ENCODE peak calls at places on chromosomes 3 and 15, in seven cellular contexts. N is NCI-H1105, S is amniotic epithelial cell, W is skeletal muscle cell, D is EL, F is M059J, Y is osteocyte. A is an unnamed sample.

GRCh38 chr15:57306944-57307411 is 69.3 kb upstream of the CGNL1 start:
- DNase-seq in N (no peak), S (no peak), W (no peak), D (no peak), F (no peak), Y (no peak), A (no peak)

GRCh38 chr3:32177702-32178198 is 60.7 kb upstream of the CMTM8 start:
- DNase-seq in N (no peak), S (peak), W (peak), D (peak), F (peak), Y (no peak), A (peak)

GRCh38 chr15:95442107-95442719 is 888.3 kb upstream of the NR2F2 start:
- DNase-seq in N (no peak), S (no peak), W (no peak), D (no peak), F (no peak), Y (no peak), A (no peak)

GRCh38 chr3:139935866-139936817 is 1.2 kb downstream of the CLSTN2 start:
- DNase-seq in N (peak), S (no peak), W (no peak), D (no peak), F (peak), Y (peak), A (no peak)

GRCh38 chr15:73945109-73945508 is 18.8 kb downstream of the LOXL1 start:
- DNase-seq in N (no peak), S (no peak), W (no peak), D (no peak), F (no peak), Y (no peak), A (no peak)

GRCh38 chr3:11638669-11639402 is 4.9 kb downstream of the VGLL4 start:
- DNase-seq in N (no peak), S (no peak), W (no peak), D (no peak), F (no peak), Y (no peak), A (no peak)

GRCh38 chr15:37900286-37901221 is 33.9 kb upstream of the TMCO5A start:
- DNase-seq in N (no peak), S (peak), W (peak), D (peak), F (peak), Y (no peak), A (no peak)

GRCh38 chr3:158103131-158103955 is 2.9 kb downstream of the SHOX2 start:
- DNase-seq in N (no peak), S (no peak), W (no peak), D (peak), F (peak), Y (no peak), A (no peak)

GRCh38 chr3:12557472-12558105 is 702 bp downstream of the MKRN2 start:
- DNase-seq in N (no peak), S (peak), W (no peak), D (peak), F (peak), Y (no peak), A (peak)

GRCh38 chr15:77871838-77872371 is 205.6 kb downstream of the TBC1D2B start:
- DNase-seq in N (no peak), S (no peak), W (no peak), D (no peak), F (no peak), Y (no peak), A (no peak)

GRCh38 chr3:21654241-21654640 is 96.8 kb downstream of the ZNF385D start:
- DNase-seq in N (no peak), S (peak), W (no peak), D (no peak), F (no peak), Y (no peak), A (no peak)

GRCh38 chr15:101091080-101092017 is 160.5 kb downstream of the CHSY1 start:
- DNase-seq in N (no peak), S (peak), W (peak), D (peak), F (peak), Y (no peak), A (no peak)

GRCh38 chr15:85706779-85707518 is 87.8 kb downstream of the KLHL25 start:
- DNase-seq in N (no peak), S (peak), W (peak), D (peak), F (no peak), Y (no peak), A (no peak)

GRCh38 chr15:31275331-31276262 is 51.0 kb upstream of the KLF13 start:
- DNase-seq in N (no peak), S (no peak), W (no peak), D (no peak), F (no peak), Y (peak), A (no peak)

GRCh38 chr3:99439892-99440291 is 198.5 kb upstream of the COL8A1 start:
- DNase-seq in N (no peak), S (peak), W (peak), D (no peak), F (peak), Y (no peak), A (no peak)

GRCh38 chr3:123584988-123585937 is at the start of gene HACD2:
- DNase-seq in N (peak), S (peak), W (peak), D (peak), F (peak), Y (peak), A (peak)

GRCh38 chr3:134308350-134308891 is 57.8 kb upstream of the RYK start:
- DNase-seq in N (peak), S (peak), W (peak), D (peak), F (peak), Y (peak), A (peak)

GRCh38 chr15:39511000-39511914 is 69.6 kb upstream of the THBS1 start:
- DNase-seq in N (no peak), S (peak), W (peak), D (peak), F (peak), Y (no peak), A (peak)

GRCh38 chr15:35665855-35666536 is 120.0 kb upstream of the DPH6 start:
- DNase-seq in N (no peak), S (no peak), W (no peak), D (no peak), F (no peak), Y (no peak), A (no peak)

GRCh38 chr3:44076221-44076829 is 165.4 kb upstream of the TOPAZ1 start:
- DNase-seq in N (peak), S (no peak), W (no peak), D (peak), F (peak), Y (peak), A (no peak)

GRCh38 chr15:93030430-93031102 is 58.4 kb downstream of the RGMA start:
- DNase-seq in N (no peak), S (peak), W (no peak), D (peak), F (peak), Y (peak), A (peak)

GRCh38 chr15:52496776-52497470 is 31.8 kb downstream of the MYO5A start:
- DNase-seq in N (no peak), S (no peak), W (peak), D (peak), F (peak), Y (no peak), A (peak)

GRCh38 chr15:31387483-31388118 is 61.0 kb downstream of the KLF13 start:
- DNase-seq in N (peak), S (peak), W (no peak), D (no peak), F (peak), Y (peak), A (no peak)

GRCh38 chr15:97861529-97861928 is 99.0 kb upstream of the ARRDC4 start:
- DNase-seq in N (no peak), S (no peak), W (no peak), D (no peak), F (no peak), Y (no peak), A (no peak)

GRCh38 chr15:23483821-23484299 is 36.8 kb upstream of the GOLGA6L2 start:
- DNase-seq in N (no peak), S (no peak), W (no peak), D (no peak), F (peak), Y (no peak), A (no peak)

GRCh38 chr3:9345041-9345440 is 17.8 kb upstream of the THUMPD3 start:
- DNase-seq in N (no peak), S (no peak), W (no peak), D (no peak), F (peak), Y (no peak), A (no peak)

GRCh38 chr3:79415351-79415750 is 352.4 kb downstream of the ROBO1 start:
- DNase-seq in N (no peak), S (no peak), W (no peak), D (no peak), F (peak), Y (no peak), A (no peak)

GRCh38 chr3:11826628-11827265 is 19.9 kb downstream of the TAMM41 start:
- DNase-seq in N (no peak), S (peak), W (no peak), D (peak), F (peak), Y (no peak), A (no peak)

GRCh38 chr3:189195302-189195701 is 23.5 kb downstream of the TPRG1 start:
- DNase-seq in N (no peak), S (no peak), W (no peak), D (peak), F (peak), Y (no peak), A (peak)

GRCh38 chr3:154135511-154136173 is 14.5 kb downstream of the ARHGEF26 start:
- DNase-seq in N (no peak), S (peak), W (no peak), D (no peak), F (no peak), Y (no peak), A (no peak)

GRCh38 chr3:113535898-113536297 is 3.5 kb downstream of the SIDT1 start:
- DNase-seq in N (no peak), S (no peak), W (no peak), D (no peak), F (no peak), Y (no peak), A (no peak)

GRCh38 chr3:115108614-115109013 is 38.5 kb downstream of the ZBTB20 start:
- DNase-seq in N (no peak), S (no peak), W (no peak), D (no peak), F (no peak), Y (no peak), A (no peak)

A was measured in RKO.